ENCODE peak calls at places on chromosomes 4 and X, in ten cellular contexts. Q is OCI-M1; M is cardiac muscle cell; O is GM03348; F is T follicular helper cell; I is activated CD8-positive, alpha-beta memory T cell treated with anti-CD3 and anti-CD28 coated beads for 24 hours; R is NCI-H1105 treated with DMSO at 0.1 percent for 48 hours; L is nucleus accumbens; Z is heart right ventricle; W is stimulated activated CD4-positive, alpha-beta T cell treated with anti-CD3 and anti-CD28 coated beads, Interleukin-2, amount 100 ng/mL, for 24 hours. X is an unnamed sample.

GRCh38 chrX:23333842-23334535 is 660 bp upstream of the PTCHD1 start:
- DNase-seq in Q (no peak), M (no peak), O (no peak), F (no peak), I (no peak), R (peak; percentile 33), L (no peak), Z (no peak), W (no peak), X (no peak)

GRCh38 chrX:72182924-72183323 is 1.4 kb downstream of the PIN4 start:
- DNase-seq in Q (no peak), M (no peak), O (no peak), F (no peak), I (no peak), R (no peak), L (no peak), Z (no peak), W (no peak), X (no peak)

GRCh38 chrX:17414839-17415238 is 39.8 kb downstream of the NHS start:
- DNase-seq in Q (no peak), M (no peak), O (no peak), F (no peak), I (no peak), R (no peak), L (no peak), Z (peak; percentile 3), W (peak; percentile 0), X (no peak)

GRCh38 chrX:20596856-20597255 is 330.1 kb upstream of the RPS6KA3 start:
- DNase-seq in Q (no peak), M (no peak), O (no peak), F (no peak), I (no peak), R (no peak), L (no peak), Z (no peak), W (no peak), X (no peak)

GRCh38 chr4:132108784-132109183 is 1040.3 kb upstream of the PCDH10 start:
- DNase-seq in Q (no peak), M (peak; percentile 38), O (no peak), F (no peak), I (no peak), R (no peak), L (no peak), Z (no peak), W (no peak), X (no peak)

GRCh38 chr4:44632733-44633132 is 18.7 kb downstream of the YIPF7 start:
- DNase-seq in Q (no peak), M (no peak), O (no peak), F (no peak), I (no peak), R (no peak), L (no peak), Z (no peak), W (no peak), X (no peak)

GRCh38 chrX:49233887-49234555 is 881 bp upstream of the CACNA1F start:
- DNase-seq in Q (no peak), M (no peak), O (no peak), F (no peak), I (no peak), R (no peak), L (no peak), Z (no peak), W (no peak), X (no peak)

GRCh38 chrX:151365579-151365978 is 31.4 kb upstream of the VMA21 start:
- DNase-seq in Q (no peak), M (no peak), O (no peak), F (no peak), I (no peak), R (no peak), L (no peak), Z (no peak), W (no peak), X (no peak)

GRCh38 chrX:44314259-44314734 is 29.2 kb downstream of the EFHC2 start:
- DNase-seq in Q (peak; percentile 96), M (peak; percentile 86), O (peak; percentile 2), F (no peak), I (no peak), R (no peak), L (no peak), Z (peak; percentile 41), W (no peak), X (no peak)

GRCh38 chrX:56813318-56813837 is 84.3 kb downstream of the NBDY start:
- DNase-seq in Q (peak; percentile 83), M (peak; percentile 87), O (peak; percentile 62), F (peak; percentile 26), I (peak; percentile 74), R (no peak), L (no peak), Z (no peak), W (peak; percentile 40), X (no peak)

GRCh38 chr4:15649914-15650545 is 5.1 kb downstream of the FBXL5 start:
- DNase-seq in Q (peak; percentile 90), M (peak; percentile 68), O (peak; percentile 41), F (peak; percentile 53), I (peak; percentile 69), R (peak; percentile 50), L (no peak), Z (peak; percentile 51), W (peak; percentile 25), X (peak; percentile 30)

GRCh38 chr4:6224725-6225124 is 24.4 kb upstream of the JAKMIP1 start:
- DNase-seq in Q (no peak), M (no peak), O (no peak), F (no peak), I (peak; percentile 21), R (no peak), L (no peak), Z (no peak), W (no peak), X (no peak)

GRCh38 chrX:46737462-46737861 is 21.5 kb downstream of the SLC9A7 start:
- DNase-seq in Q (no peak), M (peak; percentile 81), O (peak; percentile 29), F (no peak), I (no peak), R (no peak), L (no peak), Z (no peak), W (no peak), X (no peak)

GRCh38 chr4:141246243-141246642 is 25.5 kb downstream of the ZNF330 start:
- DNase-seq in Q (no peak), M (peak; percentile 83), O (peak; percentile 67), F (no peak), I (no peak), R (no peak), L (no peak), Z (no peak), W (no peak), X (no peak)

GRCh38 chr4:52507774-52508173 is 151.3 kb downstream of the USP46 start:
- DNase-seq in Q (no peak), M (peak; percentile 1), O (no peak), F (no peak), I (no peak), R (no peak), L (peak; percentile 4), Z (peak; percentile 56), W (no peak), X (peak; percentile 59)

GRCh38 chr4:183860726-183861125 is 44.4 kb upstream of the STOX2 start:
- DNase-seq in Q (no peak), M (no peak), O (no peak), F (no peak), I (no peak), R (peak; percentile 61), L (no peak), Z (no peak), W (no peak), X (no peak)

GRCh38 chr4:77433102-77433733 is 172.4 kb upstream of the CXCL13 start:
- DNase-seq in Q (peak; percentile 88), M (peak; percentile 68), O (peak; percentile 29), F (no peak), I (no peak), R (peak; percentile 73), L (no peak), Z (peak; percentile 23), W (no peak), X (no peak)

GRCh38 chr4:75745721-75746199 is 21.4 kb downstream of the USO1 start:
- DNase-seq in Q (peak; percentile 38), M (no peak), O (no peak), F (no peak), I (no peak), R (no peak), L (no peak), Z (no peak), W (no peak), X (no peak)

GRCh38 chr4:15003891-15004700 is 1.8 kb downstream of the CPEB2 start:
- DNase-seq in Q (peak; percentile 50), M (peak; percentile 29), O (peak; percentile 37), F (peak; percentile 41), I (peak; percentile 81), R (no peak), L (peak; percentile 29), Z (peak; percentile 32), W (peak; percentile 57), X (peak; percentile 58)

GRCh38 chr4:174260099-174260498 is 23.4 kb downstream of the FBXO8 start:
- DNase-seq in Q (no peak), M (peak; percentile 91), O (peak; percentile 34), F (no peak), I (no peak), R (no peak), L (no peak), Z (no peak), W (no peak), X (no peak)